ENCODE peak calls at places on chromosomes 1 and 21, in ten cellular contexts. One of them, this sample, is unnamed. For H3K4me1 and H3K9me3, the result is how much of the 10 kb centered on the place peaks cover.

GRCh38 chr1:166490437-166490784 is 323.6 kb upstream of the FAM78B start:
- DNase-seq in H1: no peak
- DNase-seq in tibial nerve: no peak
- DNase-seq in stomach: no peak
- DNase-seq in neural progenitor cell: no peak
- DNase-seq in cardiac muscle cell: no peak
- DNase-seq in CD8-positive, alpha-beta T cell: no peak
- DNase-seq in CD8-positive, alpha-beta memory T cell: no peak
- DNase-seq in effector memory CD4-positive, alpha-beta T cell: no peak
- DNase-seq in A549: no peak
- DNase-seq in this sample: no peak

GRCh38 chr1:1082239-1083180 is 8.4 kb upstream of the RNF223 start:
- DNase-seq in H1: no peak
- DNase-seq in tibial nerve: no peak
- DNase-seq in stomach: peak
- DNase-seq in neural progenitor cell: no peak
- DNase-seq in cardiac muscle cell: no peak
- DNase-seq in CD8-positive, alpha-beta T cell: peak
- DNase-seq in CD8-positive, alpha-beta memory T cell: no peak
- DNase-seq in effector memory CD4-positive, alpha-beta T cell: no peak
- DNase-seq in A549: no peak
- DNase-seq in this sample: peak

GRCh38 chr1:56658254-56658653 is 13.1 kb downstream of the PRKAA2 start:
- DNase-seq in H1: no peak
- DNase-seq in tibial nerve: no peak
- DNase-seq in stomach: no peak
- DNase-seq in neural progenitor cell: no peak
- DNase-seq in cardiac muscle cell: no peak
- DNase-seq in CD8-positive, alpha-beta T cell: no peak
- DNase-seq in CD8-positive, alpha-beta memory T cell: no peak
- DNase-seq in effector memory CD4-positive, alpha-beta T cell: no peak
- DNase-seq in A549: no peak
- DNase-seq in this sample: no peak

GRCh38 chr1:38153426-38154088 is 107.0 kb upstream of the POU3F1 start:
- DNase-seq in H1: no peak
- DNase-seq in tibial nerve: no peak
- DNase-seq in stomach: no peak
- DNase-seq in neural progenitor cell: peak
- DNase-seq in cardiac muscle cell: no peak
- DNase-seq in CD8-positive, alpha-beta T cell: no peak
- DNase-seq in CD8-positive, alpha-beta memory T cell: no peak
- DNase-seq in effector memory CD4-positive, alpha-beta T cell: no peak
- DNase-seq in A549: no peak
- DNase-seq in this sample: no peak

GRCh38 chr21:45153358-45154318 is 79.3 kb downstream of the ADARB1 start:
- DNase-seq in H1: no peak
- DNase-seq in tibial nerve: no peak
- DNase-seq in stomach: no peak
- DNase-seq in neural progenitor cell: no peak
- DNase-seq in cardiac muscle cell: no peak
- DNase-seq in CD8-positive, alpha-beta T cell: no peak
- DNase-seq in CD8-positive, alpha-beta memory T cell: no peak
- DNase-seq in effector memory CD4-positive, alpha-beta T cell: no peak
- DNase-seq in A549: no peak
- DNase-seq in this sample: no peak

GRCh38 chr21:37005548-37006242 is 807 bp upstream of the RIPPLY3 start:
- DNase-seq in H1: no peak
- DNase-seq in tibial nerve: no peak
- DNase-seq in stomach: no peak
- DNase-seq in neural progenitor cell: peak
- DNase-seq in cardiac muscle cell: no peak
- DNase-seq in CD8-positive, alpha-beta T cell: no peak
- DNase-seq in CD8-positive, alpha-beta memory T cell: no peak
- DNase-seq in effector memory CD4-positive, alpha-beta T cell: no peak
- DNase-seq in A549: no peak
- DNase-seq in this sample: no peak

GRCh38 chr1:81032973-81033425 is 767.7 kb upstream of the ADGRL2 start:
- DNase-seq in H1: no peak
- DNase-seq in tibial nerve: no peak
- DNase-seq in stomach: no peak
- DNase-seq in neural progenitor cell: no peak
- DNase-seq in cardiac muscle cell: no peak
- DNase-seq in CD8-positive, alpha-beta T cell: no peak
- DNase-seq in CD8-positive, alpha-beta memory T cell: no peak
- DNase-seq in effector memory CD4-positive, alpha-beta T cell: no peak
- DNase-seq in A549: no peak
- DNase-seq in this sample: no peak

GRCh38 chr1:231278100-231278790 is 37.2 kb downstream of the GNPAT start:
- DNase-seq in H1: no peak
- DNase-seq in tibial nerve: no peak
- DNase-seq in stomach: peak
- DNase-seq in neural progenitor cell: no peak
- DNase-seq in cardiac muscle cell: no peak
- DNase-seq in CD8-positive, alpha-beta T cell: no peak
- DNase-seq in CD8-positive, alpha-beta memory T cell: no peak
- DNase-seq in effector memory CD4-positive, alpha-beta T cell: no peak
- DNase-seq in A549: no peak
- DNase-seq in this sample: no peak

GRCh38 chr1:232538224-232538942 is 91.5 kb downstream of the SIPA1L2 start:
- DNase-seq in H1: peak
- DNase-seq in tibial nerve: no peak
- DNase-seq in stomach: no peak
- DNase-seq in neural progenitor cell: peak
- DNase-seq in cardiac muscle cell: peak
- DNase-seq in CD8-positive, alpha-beta T cell: no peak
- DNase-seq in CD8-positive, alpha-beta memory T cell: no peak
- DNase-seq in effector memory CD4-positive, alpha-beta T cell: no peak
- DNase-seq in A549: peak
- DNase-seq in this sample: peak

GRCh38 chr1:71357708-71358107 is 276.9 kb upstream of the ZRANB2 start:
- DNase-seq in H1: no peak
- DNase-seq in tibial nerve: no peak
- DNase-seq in stomach: no peak
- DNase-seq in neural progenitor cell: peak
- DNase-seq in cardiac muscle cell: peak
- DNase-seq in CD8-positive, alpha-beta T cell: no peak
- DNase-seq in CD8-positive, alpha-beta memory T cell: no peak
- DNase-seq in effector memory CD4-positive, alpha-beta T cell: no peak
- DNase-seq in A549: no peak
- DNase-seq in this sample: no peak

GRCh38 chr1:168137515-168137821 is 738 bp upstream of the GPR161 start:
- DNase-seq in H1: no peak
- DNase-seq in tibial nerve: no peak
- DNase-seq in stomach: no peak
- DNase-seq in neural progenitor cell: no peak
- DNase-seq in cardiac muscle cell: no peak
- DNase-seq in CD8-positive, alpha-beta T cell: no peak
- DNase-seq in CD8-positive, alpha-beta memory T cell: no peak
- DNase-seq in effector memory CD4-positive, alpha-beta T cell: no peak
- DNase-seq in A549: no peak
- DNase-seq in this sample: no peak

GRCh38 chr1:111980684-111981083 is 8.8 kb downstream of the KCND3 start:
- DNase-seq in H1: no peak
- DNase-seq in tibial nerve: no peak
- DNase-seq in stomach: no peak
- DNase-seq in neural progenitor cell: no peak
- DNase-seq in cardiac muscle cell: no peak
- DNase-seq in CD8-positive, alpha-beta T cell: no peak
- DNase-seq in CD8-positive, alpha-beta memory T cell: no peak
- DNase-seq in effector memory CD4-positive, alpha-beta T cell: no peak
- DNase-seq in A549: no peak
- DNase-seq in this sample: no peak

GRCh38 chr1:40392206-40392605 is 18.7 kb downstream of the SMAP2 start:
- DNase-seq in H1: no peak
- DNase-seq in tibial nerve: no peak
- DNase-seq in stomach: peak
- DNase-seq in neural progenitor cell: peak
- DNase-seq in cardiac muscle cell: peak
- DNase-seq in CD8-positive, alpha-beta T cell: no peak
- DNase-seq in CD8-positive, alpha-beta memory T cell: no peak
- DNase-seq in effector memory CD4-positive, alpha-beta T cell: no peak
- DNase-seq in A549: no peak
- DNase-seq in this sample: peak

GRCh38 chr1:119794856-119795255 is 16.4 kb downstream of the REG4 start:
- DNase-seq in H1: no peak
- DNase-seq in tibial nerve: no peak
- DNase-seq in stomach: no peak
- DNase-seq in neural progenitor cell: no peak
- DNase-seq in cardiac muscle cell: peak
- DNase-seq in CD8-positive, alpha-beta T cell: no peak
- DNase-seq in CD8-positive, alpha-beta memory T cell: no peak
- DNase-seq in effector memory CD4-positive, alpha-beta T cell: no peak
- DNase-seq in A549: no peak
- DNase-seq in this sample: no peak

GRCh38 chr1:202161151-202162048 is 998 bp upstream of the PTPN7 start:
- DNase-seq in H1: no peak
- DNase-seq in tibial nerve: no peak
- DNase-seq in stomach: no peak
- DNase-seq in neural progenitor cell: no peak
- DNase-seq in cardiac muscle cell: no peak
- DNase-seq in CD8-positive, alpha-beta T cell: no peak
- DNase-seq in CD8-positive, alpha-beta memory T cell: no peak
- DNase-seq in effector memory CD4-positive, alpha-beta T cell: no peak
- DNase-seq in A549: no peak
- DNase-seq in this sample: no peak

GRCh38 chr1:44048816-44049215 is 17.6 kb upstream of the SLC6A9 start:
- DNase-seq in H1: no peak
- DNase-seq in tibial nerve: no peak
- DNase-seq in stomach: no peak
- DNase-seq in neural progenitor cell: no peak
- DNase-seq in cardiac muscle cell: peak
- DNase-seq in CD8-positive, alpha-beta T cell: no peak
- DNase-seq in CD8-positive, alpha-beta memory T cell: no peak
- DNase-seq in effector memory CD4-positive, alpha-beta T cell: no peak
- DNase-seq in A549: peak
- DNase-seq in this sample: no peak

DNA sequence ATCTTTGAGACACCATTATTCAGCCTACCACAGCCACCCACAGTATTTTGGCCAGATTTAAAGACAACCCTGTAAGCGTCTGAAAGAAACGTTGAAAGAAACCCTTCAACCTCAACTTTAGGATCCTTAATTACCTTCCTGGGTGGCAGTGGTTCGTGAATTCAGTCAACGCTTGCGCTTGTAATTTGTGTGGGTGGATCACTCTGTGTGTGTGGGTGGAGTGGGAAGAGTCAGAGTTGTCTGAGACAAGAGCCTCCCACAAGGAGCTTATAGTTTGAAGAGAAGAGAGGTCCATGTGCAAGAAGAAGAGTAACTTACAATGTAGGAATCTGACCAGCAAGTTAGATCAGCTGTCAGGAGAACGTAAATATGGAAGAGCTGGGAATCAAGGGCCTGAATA is 8.4 kb downstream of the COQ8A start:
- DNase-seq in H1: no peak
- DNase-seq in tibial nerve: no peak
- DNase-seq in stomach: no peak
- DNase-seq in neural progenitor cell: no peak
- DNase-seq in cardiac muscle cell: no peak
- DNase-seq in CD8-positive, alpha-beta T cell: no peak
- DNase-seq in CD8-positive, alpha-beta memory T cell: no peak
- DNase-seq in effector memory CD4-positive, alpha-beta T cell: no peak
- DNase-seq in A549: no peak
- DNase-seq in this sample: no peak
- H3K4me1 ChIP-seq in H1: under half
- H3K4me1 ChIP-seq in tibial nerve: under half
- H3K4me1 ChIP-seq in stomach: half or more
- H3K4me1 ChIP-seq in neural progenitor cell: under half
- H3K4me1 ChIP-seq in cardiac muscle cell: under half
- H3K4me1 ChIP-seq in CD8-positive, alpha-beta T cell: under half
- H3K4me1 ChIP-seq in CD8-positive, alpha-beta memory T cell: under half
- H3K4me1 ChIP-seq in effector memory CD4-positive, alpha-beta T cell: under half
- H3K4me1 ChIP-seq in A549: under half
- H3K4me1 ChIP-seq in this sample: under half

GRCh38 chr21:10418649-10419048 is 102.7 kb upstream of the TPTE start:
- DNase-seq in H1: no peak
- DNase-seq in tibial nerve: no peak
- DNase-seq in stomach: no peak
- DNase-seq in neural progenitor cell: no peak
- DNase-seq in cardiac muscle cell: no peak
- DNase-seq in CD8-positive, alpha-beta T cell: no peak
- DNase-seq in CD8-positive, alpha-beta memory T cell: no peak
- DNase-seq in effector memory CD4-positive, alpha-beta T cell: no peak
- DNase-seq in A549: no peak
- DNase-seq in this sample: no peak
- H3K9me3 ChIP-seq in H1: half or more
- H3K9me3 ChIP-seq in tibial nerve: under half
- H3K9me3 ChIP-seq in stomach: under half
- H3K9me3 ChIP-seq in neural progenitor cell: half or more
- H3K9me3 ChIP-seq in cardiac muscle cell: under half
- H3K9me3 ChIP-seq in CD8-positive, alpha-beta T cell: under half
- H3K9me3 ChIP-seq in CD8-positive, alpha-beta memory T cell: under half
- H3K9me3 ChIP-seq in effector memory CD4-positive, alpha-beta T cell: under half
- H3K9me3 ChIP-seq in A549: under half
- H3K9me3 ChIP-seq in this sample: under half

DNA sequence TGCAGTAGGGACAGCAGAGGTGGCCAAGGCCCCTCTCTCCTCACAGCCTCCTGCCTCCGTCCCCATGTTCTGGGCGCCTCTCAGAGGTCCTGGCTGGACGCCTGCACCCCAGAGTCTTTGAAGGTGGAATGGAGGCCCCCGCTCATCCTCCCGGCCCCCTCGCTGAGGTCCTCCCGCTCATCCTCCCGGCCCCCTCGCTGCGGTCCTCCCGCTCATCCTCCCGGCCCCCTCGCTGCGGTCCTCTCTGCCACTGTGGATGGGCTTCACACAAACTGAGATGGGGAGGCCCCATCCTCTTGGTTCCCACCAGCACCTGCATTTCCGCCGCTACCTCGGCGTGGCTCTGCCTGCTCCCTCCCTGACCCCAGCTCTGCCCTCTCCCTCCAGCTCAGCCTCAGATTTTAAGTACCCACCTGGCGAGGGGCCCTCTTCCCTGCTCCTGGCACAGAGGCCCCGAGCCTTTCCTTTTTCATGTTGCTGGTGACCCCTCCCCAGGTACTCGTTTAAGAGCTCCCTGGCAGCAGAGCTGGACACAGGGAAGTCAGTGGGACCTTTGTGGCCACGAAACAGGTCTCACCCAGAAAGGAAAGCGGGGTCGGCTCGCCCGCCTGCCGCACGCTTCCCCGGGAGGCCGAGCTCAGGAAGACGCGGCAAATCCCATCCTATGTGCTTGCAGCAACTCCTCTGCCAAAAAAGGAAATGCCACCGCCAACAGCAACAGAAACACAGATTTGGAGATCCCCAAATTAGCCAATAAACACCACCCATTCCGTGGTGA is 143.6 kb downstream of the PRDM16 start:
- DNase-seq in H1: no peak
- DNase-seq in tibial nerve: no peak
- DNase-seq in stomach: no peak
- DNase-seq in neural progenitor cell: no peak
- DNase-seq in cardiac muscle cell: no peak
- DNase-seq in CD8-positive, alpha-beta T cell: no peak
- DNase-seq in CD8-positive, alpha-beta memory T cell: no peak
- DNase-seq in effector memory CD4-positive, alpha-beta T cell: no peak
- DNase-seq in A549: no peak
- DNase-seq in this sample: no peak
- H3K4me1 ChIP-seq in H1: under half
- H3K4me1 ChIP-seq in tibial nerve: under half
- H3K4me1 ChIP-seq in stomach: under half
- H3K4me1 ChIP-seq in neural progenitor cell: under half
- H3K4me1 ChIP-seq in cardiac muscle cell: under half
- H3K4me1 ChIP-seq in CD8-positive, alpha-beta T cell: under half
- H3K4me1 ChIP-seq in CD8-positive, alpha-beta memory T cell: under half
- H3K4me1 ChIP-seq in effector memory CD4-positive, alpha-beta T cell: under half
- H3K4me1 ChIP-seq in A549: under half
- H3K4me1 ChIP-seq in this sample: under half

GRCh38 chr1:35844826-35845225 is 37.0 kb downstream of the AGO4 start:
- DNase-seq in H1: no peak
- DNase-seq in tibial nerve: no peak
- DNase-seq in stomach: no peak
- DNase-seq in neural progenitor cell: no peak
- DNase-seq in cardiac muscle cell: no peak
- DNase-seq in CD8-positive, alpha-beta T cell: no peak
- DNase-seq in CD8-positive, alpha-beta memory T cell: no peak
- DNase-seq in effector memory CD4-positive, alpha-beta T cell: no peak
- DNase-seq in A549: no peak
- DNase-seq in this sample: no peak
- H3K9me3 ChIP-seq in H1: under half
- H3K9me3 ChIP-seq in tibial nerve: under half
- H3K9me3 ChIP-seq in stomach: under half
- H3K9me3 ChIP-seq in neural progenitor cell: under half
- H3K9me3 ChIP-seq in cardiac muscle cell: under half
- H3K9me3 ChIP-seq in CD8-positive, alpha-beta T cell: under half
- H3K9me3 ChIP-seq in CD8-positive, alpha-beta memory T cell: under half
- H3K9me3 ChIP-seq in effector memory CD4-positive, alpha-beta T cell: under half
- H3K9me3 ChIP-seq in A549: under half
- H3K9me3 ChIP-seq in this sample: under half